ENCODE peak calls at places on chromosomes 12 and 14, in nine cellular contexts. J is adrenal gland, X is body of pancreas, T is A549, A is endothelial cell of umbilical vein, Q is ovary, Z is HCT116, H is Peyer's patch, S is suprapubic skin. D is an unnamed sample.
A peak's percentile ranks its signal among the peaks of the same experiment; 100 is the strongest.

GRCh38 chr14:22849212-22849819 is 12.9 kb downstream of the MMP14 start:
- DNase-seq in Q (peak; percentile 81), S (peak; percentile 89), T (no peak), X (peak; percentile 23), J (peak; percentile 33), H (no peak), Z (no peak), A (no peak), D (no peak)

GRCh38 chr12:3661028-3661427 is 91.9 kb downstream of the CRACR2A start:
- DNase-seq in T (no peak), X (no peak), Q (no peak), S (no peak), A (no peak), H (no peak), J (no peak), Z (peak; percentile 36), D (no peak)

GRCh38 chr12:113476093-113476986 is 4.7 kb upstream of the LHX5 start:
- DNase-seq in J (no peak), Q (no peak), Z (no peak), X (no peak), S (no peak), T (no peak), A (no peak), H (no peak), D (no peak)

GRCh38 chr12:131085816-131086591 is 132.3 kb downstream of the ADGRD1 start:
- DNase-seq in X (no peak), A (no peak), H (peak; percentile 6), S (peak; percentile 72), J (no peak), T (no peak), Z (no peak), Q (peak; percentile 8), D (peak; percentile 36)

GRCh38 chr14:75452324-75452723 is 24.5 kb downstream of the JDP2 start:
- DNase-seq in S (no peak), T (no peak), Z (no peak), X (no peak), Q (no peak), H (no peak), J (peak; percentile 51), A (no peak), D (peak; percentile 81)

GRCh38 chr12:27975222-27976136 is 2.9 kb upstream of the PTHLH start:
- DNase-seq in X (peak; percentile 48), A (peak; percentile 74), T (peak; percentile 68), Z (no peak), Q (peak; percentile 55), S (no peak), J (peak; percentile 17), H (no peak), D (peak; percentile 23)

GRCh38 chr14:68695326-68695768 is 97.5 kb downstream of the ZFP36L1 start:
- DNase-seq in Z (peak; percentile 91), T (peak; percentile 92), A (peak; percentile 96), J (peak; percentile 82), Q (peak; percentile 53), H (no peak), X (no peak), S (peak; percentile 83), D (no peak)

GRCh38 chr12:23895792-23896218 is 53.7 kb downstream of the SOX5 start:
- DNase-seq in X (no peak), S (no peak), J (no peak), A (peak; percentile 18), H (no peak), Q (no peak), T (no peak), Z (no peak), D (no peak)

GRCh38 chr12:91370086-91370868 is 187.7 kb upstream of the DCN start:
- DNase-seq in Q (no peak), T (no peak), S (no peak), J (no peak), A (no peak), X (no peak), Z (no peak), H (no peak), D (no peak)

GRCh38 chr14:81272322-81272721 is 51.6 kb upstream of the GTF2A1 start:
- DNase-seq in T (no peak), A (no peak), X (no peak), H (no peak), S (no peak), Z (no peak), J (no peak), Q (no peak), D (no peak)

GRCh38 chr12:127628655-127629054 is 638.3 kb upstream of the TMEM132C start:
- DNase-seq in H (no peak), S (no peak), Z (no peak), Q (no peak), X (no peak), J (no peak), A (no peak), T (no peak), D (no peak)

GRCh38 chr14:39768579-39768978 is 336.3 kb upstream of the FBXO33 start:
- DNase-seq in X (no peak), A (no peak), S (no peak), Z (no peak), T (no peak), Q (no peak), J (no peak), H (no peak), D (no peak)

GRCh38 chr14:24436355-24437019 is 6.1 kb downstream of the SDR39U1 start:
- DNase-seq in J (peak; percentile 58), Z (peak; percentile 50), T (peak; percentile 70), A (peak; percentile 95), H (no peak), S (no peak), X (peak; percentile 54), Q (peak; percentile 49), D (no peak)

GRCh38 chr14:62691613-62692489 is 353.4 kb downstream of the KCNH5 start:
- DNase-seq in S (no peak), X (peak; percentile 61), J (peak; percentile 57), Q (no peak), Z (no peak), T (peak; percentile 96), A (peak; percentile 49), H (no peak), D (no peak)

GRCh38 chr14:86334355-86334754 is 804.4 kb downstream of the FLRT2 start:
- DNase-seq in T (no peak), H (no peak), S (no peak), J (no peak), X (no peak), Z (no peak), A (no peak), Q (no peak), D (no peak)

GRCh38 chr14:99393059-99393655 is 87.5 kb downstream of the SETD3 start:
- DNase-seq in Z (peak; percentile 15), S (no peak), T (peak; percentile 56), H (no peak), X (peak; percentile 61), Q (no peak), A (peak; percentile 13), J (peak; percentile 42), D (peak; percentile 58)

GRCh38 chr14:70096866-70097265 is 91.9 kb downstream of the SLC8A3 start:
- DNase-seq in S (no peak), A (peak; percentile 3), J (no peak), Z (no peak), Q (no peak), H (no peak), T (peak; percentile 12), X (no peak), D (no peak)

GRCh38 chr14:104683653-104684448 is 5.6 kb upstream of the INF2 start:
- DNase-seq in A (no peak), J (no peak), S (no peak), X (no peak), T (no peak), Q (no peak), H (no peak), Z (no peak), D (no peak)

GRCh38 chr12:112198120-112198733 is 72.9 kb downstream of the TRAFD1 start:
- DNase-seq in H (peak; percentile 23), A (peak; percentile 59), S (no peak), Q (peak; percentile 39), T (peak; percentile 75), X (peak; percentile 68), J (peak; percentile 61), Z (peak; percentile 41), D (no peak)

GRCh38 chr14:88616697-88617096 is 53.9 kb downstream of the ZC3H14 start:
- DNase-seq in Q (no peak), J (no peak), T (no peak), H (no peak), Z (no peak), A (no peak), S (no peak), X (no peak), D (no peak)

GRCh38 chr14:88613552-88614010 is 50.7 kb downstream of the ZC3H14 start:
- DNase-seq in X (peak; percentile 73), H (no peak), A (peak; percentile 81), S (no peak), J (peak; percentile 25), Z (no peak), Q (no peak), T (no peak), D (no peak)

GRCh38 chr14:88612981-88613380 is 50.1 kb downstream of the ZC3H14 start:
- DNase-seq in A (peak; percentile 19), T (no peak), X (no peak), J (no peak), H (no peak), Z (no peak), S (no peak), Q (no peak), D (no peak)

GRCh38 chr14:88611878-88612277 is 49.0 kb downstream of the ZC3H14 start:
- DNase-seq in T (no peak), A (peak; percentile 17), S (no peak), Q (no peak), Z (no peak), H (no peak), X (no peak), J (no peak), D (no peak)

GRCh38 chr14:88614218-88614907 is 51.5 kb downstream of the ZC3H14 start:
- DNase-seq in H (no peak), J (no peak), Z (no peak), Q (no peak), X (no peak), S (no peak), T (no peak), A (peak; percentile 61), D (no peak)
- TF ChIP-seq CTCF in H (no peak), J (no peak), Z (no peak), Q (no peak), X (no peak), S (no peak), T (no peak), A (no peak), D (no peak)

GRCh38 chr12:57579677-57580465 is 11.1 kb upstream of the PIP4K2C start:
- DNase-seq in S (no peak), Z (no peak), Q (no peak), H (no peak), X (no peak), A (no peak), J (no peak), T (peak; percentile 27), D (no peak)
- TF ChIP-seq POLR2A in S (no peak), Z (no peak), Q (no peak), H (no peak), X (no peak), A (no peak), J (no peak), T (no peak), D (no peak)

GRCh38 chr14:89167705-89168104 is 249.3 kb downstream of the FOXN3 start:
- DNase-seq in T (no peak), Q (no peak), J (no peak), S (no peak), H (no peak), A (no peak), Z (no peak), X (no peak), D (no peak)
- H3K27ac ChIP-seq in T (no peak overlapping the region), Q (no peak overlapping the region), J (no peak overlapping the region), S (no peak overlapping the region), H (no peak overlapping the region), A (no peak overlapping the region), Z (no peak overlapping the region), X (no peak overlapping the region), D (no peak overlapping the region)

GRCh38 chr12:78096909-78097597 is 266.4 kb downstream of the NAV3 start:
- DNase-seq in Q (no peak), X (no peak), A (peak; percentile 19), Z (no peak), J (peak; percentile 23), H (no peak), T (no peak), S (no peak), D (no peak)
- TF ChIP-seq CTCF in Q (no peak), X (no peak), A (no peak), Z (no peak), J (peak; percentile 21), H (no peak), T (no peak), S (no peak), D (no peak)

D was measured in right lobe of liver.